ENCODE peak calls at places on chromosomes 13 and 19, in nine cellular contexts. K, X, Q, V, C, U, Z, H and G are unnamed samples.

GRCh38 chr13:77310161-77310560 is 16.7 kb downstream of the MYCBP2 start:
- DNase-seq in K (no peak), X (no peak), Q (no peak), V (no peak), C (no peak), U (no peak), Z (no peak), H (no peak), G (no peak)

GRCh38 chr13:71067164-71067815 is 799.7 kb downstream of the DACH1 start:
- DNase-seq in K (peak), X (no peak), Q (no peak), V (no peak), C (no peak), U (no peak), Z (no peak), H (no peak), G (no peak)

GRCh38 chr19:56253737-56254136 is 18.8 kb upstream of the EDDM13 start:
- DNase-seq in K (peak), X (peak), Q (peak), V (peak), C (no peak), U (peak), Z (peak), H (peak), G (peak)

GRCh38 chr19:5343848-5344247 is 3.2 kb upstream of the PTPRS start:
- DNase-seq in K (no peak), X (peak), Q (no peak), V (no peak), C (no peak), U (peak), Z (no peak), H (peak), G (no peak)

GRCh38 chr13:98731925-98732324 is 20.5 kb downstream of the SLC15A1 start:
- DNase-seq in K (no peak), X (no peak), Q (no peak), V (no peak), C (no peak), U (no peak), Z (no peak), H (no peak), G (no peak)

GRCh38 chr19:42352216-42352892 is 26.9 kb downstream of the MEGF8 start:
- DNase-seq in K (peak), X (no peak), Q (peak), V (no peak), C (no peak), U (no peak), Z (no peak), H (no peak), G (no peak)

GRCh38 chr13:76792680-76793334 is 93.4 kb downstream of the KCTD12 start:
- DNase-seq in K (no peak), X (no peak), Q (no peak), V (no peak), C (no peak), U (peak), Z (no peak), H (peak), G (no peak)

GRCh38 chr19:11164879-11165406 is 9.4 kb upstream of the SPC24 start:
- DNase-seq in K (no peak), X (no peak), Q (no peak), V (no peak), C (no peak), U (peak), Z (no peak), H (peak), G (no peak)

GRCh38 chr13:37833411-37833810 is 36.2 kb downstream of the TRPC4 start:
- DNase-seq in K (no peak), X (no peak), Q (no peak), V (no peak), C (no peak), U (no peak), Z (peak), H (no peak), G (no peak)

GRCh38 chr13:106348032-106348431 is 187.4 kb downstream of the EFNB2 start:
- DNase-seq in K (peak), X (no peak), Q (no peak), V (peak), C (peak), U (peak), Z (no peak), H (no peak), G (peak)

GRCh38 chr13:20570540-20570939 is 3.6 kb downstream of the IFT88 start:
- DNase-seq in K (no peak), X (no peak), Q (no peak), V (no peak), C (no peak), U (peak), Z (no peak), H (peak), G (no peak)

GRCh38 chr19:15591796-15592195 is 23.2 kb upstream of the CYP4F8 start:
- DNase-seq in K (no peak), X (no peak), Q (no peak), V (no peak), C (no peak), U (no peak), Z (no peak), H (no peak), G (no peak)

GRCh38 chr19:43700368-43701015 is 15.4 kb upstream of the IRGC start:
- DNase-seq in K (peak), X (peak), Q (no peak), V (no peak), C (no peak), U (peak), Z (no peak), H (peak), G (no peak)

GRCh38 chr13:85373322-85373721 is 425.9 kb downstream of the SLITRK6 start:
- DNase-seq in K (no peak), X (no peak), Q (no peak), V (no peak), C (no peak), U (no peak), Z (no peak), H (no peak), G (no peak)

GRCh38 chr13:25905411-25906010 is 146.3 kb downstream of the SHISA2 start:
- DNase-seq in K (no peak), X (no peak), Q (no peak), V (no peak), C (no peak), U (no peak), Z (no peak), H (no peak), G (no peak)

GRCh38 chr13:35744566-35745203 is 268.2 kb upstream of the MAB21L1 start:
- DNase-seq in K (no peak), X (no peak), Q (peak), V (no peak), C (no peak), U (no peak), Z (no peak), H (no peak), G (no peak)

GRCh38 chr13:40189885-40190655 is 476.4 kb downstream of the FOXO1 start:
- DNase-seq in K (peak), X (no peak), Q (no peak), V (no peak), C (no peak), U (peak), Z (no peak), H (no peak), G (no peak)

GRCh38 chr13:100519626-100520025 is 69.0 kb downstream of the GGACT start:
- DNase-seq in K (no peak), X (no peak), Q (no peak), V (no peak), C (no peak), U (no peak), Z (no peak), H (no peak), G (no peak)

GRCh38 chr13:27482996-27483395 is 32.6 kb upstream of the MTIF3 start:
- DNase-seq in K (no peak), X (no peak), Q (no peak), V (no peak), C (no peak), U (no peak), Z (peak), H (no peak), G (no peak)

GRCh38 chr19:38012944-38013343 is 105.9 kb downstream of the SIPA1L3 start:
- DNase-seq in K (no peak), X (no peak), Q (no peak), V (no peak), C (no peak), U (no peak), Z (no peak), H (no peak), G (no peak)

GRCh38 chr13:35598790-35599369 is 122.4 kb upstream of the MAB21L1 start:
- DNase-seq in K (no peak), X (no peak), Q (no peak), V (no peak), C (no peak), U (peak), Z (no peak), H (no peak), G (no peak)

GRCh38 chr13:76754414-76754813 is 131.8 kb downstream of the KCTD12 start:
- DNase-seq in K (no peak), X (no peak), Q (no peak), V (no peak), C (no peak), U (peak), Z (no peak), H (no peak), G (peak)

GRCh38 chr19:470701-471100 is 9.9 kb upstream of the SHC2 start:
- DNase-seq in K (no peak), X (no peak), Q (no peak), V (no peak), C (no peak), U (no peak), Z (no peak), H (no peak), G (no peak)

GRCh38 chr13:24664726-24665409 is 15.3 kb upstream of the ATP12A start:
- DNase-seq in K (no peak), X (no peak), Q (no peak), V (peak), C (no peak), U (no peak), Z (no peak), H (no peak), G (no peak)

GRCh38 chr13:97429681-97430081 is 4.3 kb upstream of the RAP2A start:
- DNase-seq in K (no peak), X (no peak), Q (no peak), V (no peak), C (no peak), U (peak), Z (no peak), H (peak), G (no peak)

GRCh38 chr19:43773725-43774102 is 7.1 kb downstream of the KCNN4 start:
- DNase-seq in K (peak), X (no peak), Q (no peak), V (no peak), C (no peak), U (no peak), Z (no peak), H (no peak), G (no peak)

GRCh38 chr19:33767898-33768413 is 28.7 kb upstream of the KCTD15 start:
- DNase-seq in K (peak), X (no peak), Q (no peak), V (no peak), C (no peak), U (peak), Z (peak), H (no peak), G (no peak)

GRCh38 chr19:14072535-14073231 is at the start of gene MISP3:
- DNase-seq in K (peak), X (no peak), Q (peak), V (no peak), C (no peak), U (peak), Z (peak), H (no peak), G (no peak)

GRCh38 chr13:38262211-38262610 is 87.4 kb upstream of the UFM1 start:
- DNase-seq in K (no peak), X (no peak), Q (no peak), V (peak), C (no peak), U (peak), Z (no peak), H (peak), G (no peak)

GRCh38 chr13:81658598-81659370 is 1317.9 kb upstream of the SPRY2 start:
- DNase-seq in K (no peak), X (no peak), Q (no peak), V (no peak), C (no peak), U (no peak), Z (no peak), H (no peak), G (no peak)

GRCh38 chr13:27137759-27138158 is 33.9 kb downstream of the USP12 start:
- DNase-seq in K (no peak), X (no peak), Q (no peak), V (no peak), C (no peak), U (peak), Z (no peak), H (no peak), G (no peak)

GRCh38 chr13:67183151-67183550 is 47.0 kb downstream of the PCDH9 start:
- DNase-seq in K (no peak), X (no peak), Q (no peak), V (no peak), C (no peak), U (no peak), Z (no peak), H (no peak), G (no peak)

GRCh38 chr19:51771369-51771768 is 10.4 kb downstream of the FPR2 start:
- DNase-seq in K (no peak), X (no peak), Q (no peak), V (no peak), C (no peak), U (no peak), Z (no peak), H (no peak), G (no peak)

GRCh38 chr13:75414036-75414827 is 67.7 kb downstream of the TBC1D4 start:
- DNase-seq in K (no peak), X (no peak), Q (no peak), V (no peak), C (no peak), U (no peak), Z (no peak), H (no peak), G (no peak)

GRCh38 chr13:26589754-26590153 is 32.3 kb downstream of the WASF3 start:
- DNase-seq in K (no peak), X (no peak), Q (no peak), V (no peak), C (peak), U (peak), Z (no peak), H (no peak), G (peak)